ENCODE peak calls at places on chromosomes 5 and 9, in five cellular contexts. A is IMR-90, K is cardiac muscle cell, X is psoas muscle, Z is spleen. V is an unnamed sample.

GRCh38 chr5:137137013-137137632 is 362.0 kb downstream of the SPOCK1 start:
- DNase-seq in A (no peak), K (peak; percentile 42), X (no peak), Z (no peak), V (no peak)

GRCh38 chr5:149414405-149415244 is 35.5 kb upstream of the IL17B start:
- DNase-seq in A (peak; percentile 79), K (peak; percentile 88), X (peak; percentile 76), Z (no peak), V (no peak)

GRCh38 chr5:142978726-142979125 is 208.5 kb downstream of the ARHGAP26 start:
- DNase-seq in A (peak; percentile 31), K (peak; percentile 8), X (no peak), Z (no peak), V (no peak)

GRCh38 chr5:372911-373709 is 51.6 kb downstream of the AHRR start:
- DNase-seq in A (no peak), K (no peak), X (no peak), Z (peak; percentile 77), V (no peak)

GRCh38 chr5:113846941-113847340 is 333.4 kb downstream of the YTHDC2 start:
- DNase-seq in A (no peak), K (no peak), X (no peak), Z (no peak), V (no peak)

GRCh38 chr5:135376961-135377621 is 21.9 kb downstream of the MACROH2A1 start:
- DNase-seq in A (no peak), K (no peak), X (no peak), Z (peak; percentile 65), V (no peak)

GRCh38 chr5:145996135-145996534 is 59.8 kb downstream of the SH3RF2 start:
- DNase-seq in A (no peak), K (no peak), X (no peak), Z (no peak), V (no peak)

GRCh38 chr5:86806206-86806605 is 188.5 kb downstream of the COX7C start:
- DNase-seq in A (peak; percentile 2), K (no peak), X (no peak), Z (no peak), V (no peak)

GRCh38 chr9:115694991-115695390 is 458.6 kb upstream of the PAPPA start:
- DNase-seq in A (peak; percentile 32), K (no peak), X (no peak), Z (no peak), V (no peak)

GRCh38 chr5:12861891-12862290 is 957.6 kb upstream of the CTNND2 start:
- DNase-seq in A (no peak), K (no peak), X (no peak), Z (no peak), V (no peak)

GRCh38 chr9:132742821-132743311 is 72.6 kb downstream of the GTF3C4 start:
- DNase-seq in A (no peak), K (no peak), X (no peak), Z (peak; percentile 47), V (no peak)

GRCh38 chr9:86909388-86909787 is 37.9 kb downstream of the GAS1 start:
- DNase-seq in A (peak; percentile 72), K (peak; percentile 67), X (no peak), Z (no peak), V (no peak)

GRCh38 chr5:151155777-151156731 is 1.5 kb downstream of the ANXA6 start:
- DNase-seq in A (peak; percentile 68), K (peak; percentile 78), X (no peak), Z (peak; percentile 84), V (no peak)

GRCh38 chr5:98992552-98992951 is 63.7 kb upstream of the CHD1 start:
- DNase-seq in A (no peak), K (no peak), X (no peak), Z (no peak), V (no peak)

GRCh38 chr9:84322830-84323229 is 17.7 kb downstream of the SLC28A3 start:
- DNase-seq in A (peak; percentile 79), K (peak; percentile 32), X (no peak), Z (no peak), V (no peak)

GRCh38 chr9:84054341-84055010 is 73.9 kb downstream of the RMI1 start:
- DNase-seq in A (no peak), K (no peak), X (peak; percentile 58), Z (no peak), V (peak; percentile 71)

GRCh38 chr9:114371343-114371985 is 16.3 kb downstream of the AKNA start:
- DNase-seq in A (no peak), K (no peak), X (no peak), Z (no peak), V (no peak)
- H3K4me1 ChIP-seq in A (peaks cover 1% of the 10 kb centered on the region), K (no peaks in the 10 kb centered on the region), X (no peaks in the 10 kb centered on the region), Z (peaks cover 100% of the 10 kb centered on the region), V (no peaks in the 10 kb centered on the region)

DNA sequence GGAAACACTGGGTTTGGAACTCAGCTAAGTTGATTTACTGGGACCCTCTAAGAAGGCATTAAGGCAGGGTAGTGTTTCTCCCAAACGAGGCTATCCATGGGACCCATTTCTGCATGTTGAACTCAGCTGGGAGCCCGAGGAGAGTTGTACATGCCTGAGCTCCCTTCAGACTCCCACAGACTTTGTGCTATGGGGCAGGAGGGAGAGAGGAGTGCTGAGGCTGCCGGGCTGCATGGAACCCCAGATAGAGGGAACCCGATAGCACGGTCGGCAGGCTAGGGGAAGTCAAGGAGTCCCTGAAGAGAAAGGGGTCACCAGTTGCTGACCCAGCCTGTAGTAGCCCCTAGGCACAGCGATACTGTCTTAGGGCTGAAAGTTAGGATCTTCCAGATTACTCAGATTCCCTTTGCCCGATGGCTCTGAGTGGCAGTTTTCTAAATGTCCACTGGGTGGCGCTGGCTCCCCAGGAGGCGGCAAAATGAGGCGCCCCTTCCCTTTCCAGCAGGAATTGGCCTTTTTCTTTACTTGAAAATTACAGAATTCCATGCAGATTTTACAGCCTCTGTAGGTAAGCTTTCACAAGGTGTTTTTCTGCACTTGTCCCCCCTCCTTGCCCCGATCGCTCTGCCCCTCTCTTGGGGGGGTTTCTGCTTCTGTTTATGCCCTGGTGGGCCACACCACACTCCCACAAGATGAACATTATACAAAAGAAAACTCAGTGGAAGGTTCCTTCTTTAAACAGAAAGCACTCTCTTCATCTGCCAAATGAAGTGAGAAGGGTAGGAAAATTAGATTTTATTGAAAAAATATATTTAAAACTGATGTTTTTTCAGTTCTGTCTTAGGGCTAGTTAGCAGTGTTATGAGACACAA is 17.8 kb downstream of the NANS start:
- DNase-seq in A (peak; percentile 59), K (peak; percentile 71), X (peak; percentile 74), Z (peak; percentile 89), V (peak; percentile 20)
- H3K27ac ChIP-seq in A (peak overlapping the region; percentile 0), K (no peak overlapping the region), X (no peak overlapping the region), Z (peak overlapping the region; percentile 73), V (no peak overlapping the region)

GRCh38 chr9:68896495-68896894 is 117.4 kb downstream of the PRKACG start:
- DNase-seq in A (no peak), K (peak; percentile 1), X (no peak), Z (no peak), V (no peak)
- H3K4me3 ChIP-seq in A (no peak overlapping the region), K (no peak overlapping the region), X (no peak overlapping the region), Z (no peak overlapping the region), V (no peak overlapping the region)

DNA sequence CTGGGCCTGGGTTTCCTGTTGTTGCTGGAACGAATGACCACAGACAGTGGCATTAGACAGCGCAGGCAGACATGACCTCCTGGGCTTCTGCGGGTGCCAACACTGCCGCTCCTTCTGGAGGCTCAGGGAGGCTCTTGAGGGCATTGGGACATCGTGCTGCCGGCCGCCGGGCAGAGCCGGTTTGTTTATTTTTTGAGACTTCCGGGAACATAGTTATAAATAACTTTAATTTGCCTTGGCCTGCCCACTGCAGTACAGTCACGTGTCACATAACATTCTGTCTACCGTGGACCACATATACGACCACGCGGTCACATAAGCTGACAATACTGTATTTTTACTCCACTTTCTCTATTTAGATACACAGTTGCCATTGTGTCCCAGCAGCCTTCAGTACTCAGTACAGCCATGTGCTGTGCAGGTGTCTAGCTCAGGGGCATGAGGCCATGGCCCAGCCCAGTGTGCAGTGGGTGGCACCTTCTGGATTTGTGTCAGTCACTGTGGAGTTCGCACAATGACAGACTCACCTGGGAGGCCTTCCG is 8.2 kb upstream of the TOR4A start:
- DNase-seq in A (peak; percentile 60), K (no peak), X (peak; percentile 87), Z (peak; percentile 76), V (peak; percentile 67)
- H3K4me1 ChIP-seq in A (peaks cover 12% of the 10 kb centered on the region), K (no peaks in the 10 kb centered on the region), X (peaks cover 19% of the 10 kb centered on the region), Z (peaks cover 47% of the 10 kb centered on the region), V (peaks cover 24% of the 10 kb centered on the region)